ENCODE peak calls at places on chromosomes 12 and 14, in nine cellular contexts. One of them, this sample, is unnamed.

GRCh38 chr12:85920324-85920947 is 46.3 kb downstream of the NTS start:
- DNase-seq in testis: no peak
- DNase-seq in transverse colon: no peak
- DNase-seq in A549: no peak
- DNase-seq in NB4: peak
- DNase-seq in tibial nerve: no peak
- DNase-seq in H54: no peak
- DNase-seq in IMR-90: peak
- DNase-seq in sigmoid colon: no peak
- DNase-seq in this sample: peak

GRCh38 chr14:20194101-20194500 is 3.4 kb downstream of the OR11G2 start:
- DNase-seq in testis: no peak
- DNase-seq in transverse colon: no peak
- DNase-seq in A549: no peak
- DNase-seq in NB4: no peak
- DNase-seq in tibial nerve: no peak
- DNase-seq in H54: no peak
- DNase-seq in IMR-90: no peak
- DNase-seq in sigmoid colon: no peak
- DNase-seq in this sample: no peak

GRCh38 chr12:89493650-89494302 is 30.8 kb downstream of the GALNT4 start:
- DNase-seq in testis: no peak
- DNase-seq in transverse colon: peak
- DNase-seq in A549: no peak
- DNase-seq in NB4: no peak
- DNase-seq in tibial nerve: no peak
- DNase-seq in H54: no peak
- DNase-seq in IMR-90: no peak
- DNase-seq in sigmoid colon: no peak
- DNase-seq in this sample: peak

GRCh38 chr12:119802472-119802871 is 74.6 kb downstream of the CIT start:
- DNase-seq in testis: peak
- DNase-seq in transverse colon: peak
- DNase-seq in A549: no peak
- DNase-seq in NB4: no peak
- DNase-seq in tibial nerve: peak
- DNase-seq in H54: no peak
- DNase-seq in IMR-90: peak
- DNase-seq in sigmoid colon: peak
- DNase-seq in this sample: no peak

GRCh38 chr14:24868389-24868788 is 181.6 kb downstream of the STXBP6 start:
- DNase-seq in testis: no peak
- DNase-seq in transverse colon: no peak
- DNase-seq in A549: no peak
- DNase-seq in NB4: no peak
- DNase-seq in tibial nerve: no peak
- DNase-seq in H54: no peak
- DNase-seq in IMR-90: no peak
- DNase-seq in sigmoid colon: no peak
- DNase-seq in this sample: no peak

GRCh38 chr12:14948672-14949071 is 10.3 kb upstream of the ERP27 start:
- DNase-seq in testis: peak
- DNase-seq in transverse colon: peak
- DNase-seq in A549: no peak
- DNase-seq in NB4: peak
- DNase-seq in tibial nerve: peak
- DNase-seq in H54: no peak
- DNase-seq in IMR-90: peak
- DNase-seq in sigmoid colon: no peak
- DNase-seq in this sample: peak

GRCh38 chr14:80609055-80609454 is 332.5 kb downstream of the CEP128 start:
- DNase-seq in testis: no peak
- DNase-seq in transverse colon: no peak
- DNase-seq in A549: no peak
- DNase-seq in NB4: no peak
- DNase-seq in tibial nerve: no peak
- DNase-seq in H54: no peak
- DNase-seq in IMR-90: no peak
- DNase-seq in sigmoid colon: no peak
- DNase-seq in this sample: no peak

GRCh38 chr14:34665785-34666425 is 36.0 kb upstream of the SNX6 start:
- DNase-seq in testis: peak
- DNase-seq in transverse colon: peak
- DNase-seq in A549: no peak
- DNase-seq in NB4: peak
- DNase-seq in tibial nerve: peak
- DNase-seq in H54: peak
- DNase-seq in IMR-90: peak
- DNase-seq in sigmoid colon: no peak
- DNase-seq in this sample: no peak

GRCh38 chr14:50829472-50830043 is 1.4 kb downstream of the NIN start:
- DNase-seq in testis: no peak
- DNase-seq in transverse colon: no peak
- DNase-seq in A549: no peak
- DNase-seq in NB4: no peak
- DNase-seq in tibial nerve: no peak
- DNase-seq in H54: no peak
- DNase-seq in IMR-90: no peak
- DNase-seq in sigmoid colon: no peak
- DNase-seq in this sample: no peak

GRCh38 chr14:50828738-50829471 is 2.1 kb downstream of the NIN start:
- DNase-seq in testis: no peak
- DNase-seq in transverse colon: no peak
- DNase-seq in A549: no peak
- DNase-seq in NB4: no peak
- DNase-seq in tibial nerve: no peak
- DNase-seq in H54: no peak
- DNase-seq in IMR-90: no peak
- DNase-seq in sigmoid colon: no peak
- DNase-seq in this sample: no peak

GRCh38 chr14:50830932-50831703 is at the start of gene NIN:
- DNase-seq in testis: peak
- DNase-seq in transverse colon: peak
- DNase-seq in A549: peak
- DNase-seq in NB4: peak
- DNase-seq in tibial nerve: peak
- DNase-seq in H54: peak
- DNase-seq in IMR-90: peak
- DNase-seq in sigmoid colon: peak
- DNase-seq in this sample: peak

GRCh38 chr14:50831704-50832130 is 755 bp upstream of the NIN start:
- DNase-seq in testis: no peak
- DNase-seq in transverse colon: no peak
- DNase-seq in A549: no peak
- DNase-seq in NB4: no peak
- DNase-seq in tibial nerve: no peak
- DNase-seq in H54: no peak
- DNase-seq in IMR-90: no peak
- DNase-seq in sigmoid colon: no peak
- DNase-seq in this sample: no peak

DNA sequence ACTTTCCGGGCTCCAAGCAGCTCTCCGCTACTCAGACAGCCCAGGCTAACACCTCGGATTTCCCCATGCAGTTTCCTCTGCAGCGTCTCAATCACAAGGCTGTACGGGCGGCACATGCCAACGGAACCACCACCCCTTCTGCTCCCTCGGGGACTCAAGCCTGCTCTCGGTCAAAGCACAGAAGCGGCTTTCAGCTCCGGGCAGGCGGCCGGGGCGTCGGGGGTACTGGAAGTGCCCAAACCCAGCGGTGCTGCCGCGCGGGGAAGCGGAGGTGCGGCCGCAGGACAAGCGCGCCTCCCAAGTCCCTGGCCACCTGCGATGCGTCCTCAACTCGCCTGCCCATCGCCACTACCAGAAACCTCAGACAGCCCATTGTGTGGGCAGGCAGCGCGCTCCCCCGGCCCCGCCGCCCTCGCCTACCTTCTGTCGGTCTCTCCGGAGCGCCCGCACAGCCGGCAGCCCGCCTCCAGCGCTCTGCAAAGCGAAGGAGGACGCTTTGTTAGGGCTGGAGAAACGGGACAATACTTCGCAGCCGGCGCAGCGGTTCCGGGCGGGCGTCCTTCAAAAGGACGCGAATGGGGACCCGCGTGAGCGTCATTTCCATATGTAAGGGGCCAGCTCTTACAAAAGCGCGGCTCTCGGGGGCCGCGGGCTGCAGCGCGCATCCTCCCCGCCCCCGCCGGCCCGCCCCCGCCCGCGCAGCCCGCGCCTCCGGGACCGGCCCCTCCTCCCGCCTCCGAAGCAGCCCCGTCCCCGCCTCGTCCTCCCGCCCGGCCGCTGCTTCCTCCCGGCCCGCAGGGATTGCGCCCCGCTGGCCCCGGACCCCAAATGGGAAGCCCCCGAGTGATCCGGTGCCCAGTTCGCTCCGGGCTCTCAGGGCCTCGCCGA is 674 bp downstream of the NIN start:
- DNase-seq in testis: peak
- DNase-seq in transverse colon: peak
- DNase-seq in A549: peak
- DNase-seq in NB4: peak
- DNase-seq in tibial nerve: peak
- DNase-seq in H54: peak
- DNase-seq in IMR-90: peak
- DNase-seq in sigmoid colon: peak
- DNase-seq in this sample: peak
- TF ChIP-seq POLR2A in testis: no peak
- TF ChIP-seq POLR2A in transverse colon: no peak
- TF ChIP-seq POLR2A in A549: no peak
- TF ChIP-seq POLR2A in NB4: no peak
- TF ChIP-seq POLR2A in tibial nerve: no peak
- TF ChIP-seq POLR2A in H54: no peak
- TF ChIP-seq POLR2A in IMR-90: no peak
- TF ChIP-seq POLR2A in sigmoid colon: no peak
- TF ChIP-seq POLR2A in this sample: no peak

GRCh38 chr12:50087159-50087558 is 2.0 kb downstream of the SMARCD1 start:
- DNase-seq in testis: no peak
- DNase-seq in transverse colon: no peak
- DNase-seq in A549: no peak
- DNase-seq in NB4: no peak
- DNase-seq in tibial nerve: no peak
- DNase-seq in H54: no peak
- DNase-seq in IMR-90: no peak
- DNase-seq in sigmoid colon: no peak
- DNase-seq in this sample: no peak

GRCh38 chr12:50085615-50085928 is 430 bp downstream of the SMARCD1 start:
- DNase-seq in testis: no peak
- DNase-seq in transverse colon: no peak
- DNase-seq in A549: no peak
- DNase-seq in NB4: no peak
- DNase-seq in tibial nerve: no peak
- DNase-seq in H54: no peak
- DNase-seq in IMR-90: no peak
- DNase-seq in sigmoid colon: no peak
- DNase-seq in this sample: no peak

GRCh38 chr12:50086148-50086547 is 1.0 kb downstream of the SMARCD1 start:
- DNase-seq in testis: no peak
- DNase-seq in transverse colon: no peak
- DNase-seq in A549: no peak
- DNase-seq in NB4: no peak
- DNase-seq in tibial nerve: no peak
- DNase-seq in H54: no peak
- DNase-seq in IMR-90: no peak
- DNase-seq in sigmoid colon: no peak
- DNase-seq in this sample: no peak

GRCh38 chr12:50083301-50083700 is 1.8 kb upstream of the SMARCD1 start:
- DNase-seq in testis: no peak
- DNase-seq in transverse colon: no peak
- DNase-seq in A549: no peak
- DNase-seq in NB4: no peak
- DNase-seq in tibial nerve: no peak
- DNase-seq in H54: no peak
- DNase-seq in IMR-90: no peak
- DNase-seq in sigmoid colon: no peak
- DNase-seq in this sample: no peak

GRCh38 chr12:50084775-50085614 is at the start of gene SMARCD1:
- DNase-seq in testis: peak
- DNase-seq in transverse colon: peak
- DNase-seq in A549: peak
- DNase-seq in NB4: peak
- DNase-seq in tibial nerve: peak
- DNase-seq in H54: peak
- DNase-seq in IMR-90: peak
- DNase-seq in sigmoid colon: peak
- DNase-seq in this sample: peak
- TF ChIP-seq POLR2A in testis: no peak
- TF ChIP-seq POLR2A in transverse colon: peak
- TF ChIP-seq POLR2A in A549: peak
- TF ChIP-seq POLR2A in NB4: peak
- TF ChIP-seq POLR2A in tibial nerve: peak
- TF ChIP-seq POLR2A in H54: peak
- TF ChIP-seq POLR2A in IMR-90: peak
- TF ChIP-seq POLR2A in sigmoid colon: no peak
- TF ChIP-seq POLR2A in this sample: peak

DNA sequence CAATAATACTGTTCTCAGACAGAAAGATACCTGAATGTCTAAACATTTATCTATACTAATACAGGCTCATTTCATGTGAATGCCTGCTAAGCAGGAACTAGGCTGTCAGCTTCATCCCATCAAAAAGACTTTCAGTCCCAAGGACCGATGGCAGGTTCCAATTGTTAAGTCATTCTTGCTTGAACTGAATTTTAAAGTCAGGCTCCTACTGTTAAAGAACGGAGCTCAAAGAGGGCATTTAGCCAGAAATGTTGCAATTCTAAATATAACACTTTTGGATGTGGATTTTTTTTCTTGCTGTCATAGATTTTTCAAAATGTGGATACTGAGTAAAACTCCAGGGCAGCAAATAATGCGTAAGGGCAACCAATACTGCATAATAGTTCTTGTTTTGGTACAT is 38.5 kb upstream of the DBX2 start:
- DNase-seq in testis: no peak
- DNase-seq in transverse colon: no peak
- DNase-seq in A549: no peak
- DNase-seq in NB4: no peak
- DNase-seq in tibial nerve: no peak
- DNase-seq in H54: no peak
- DNase-seq in IMR-90: no peak
- DNase-seq in sigmoid colon: no peak
- DNase-seq in this sample: no peak
- TF ChIP-seq POLR2A in testis: no peak
- TF ChIP-seq POLR2A in transverse colon: no peak
- TF ChIP-seq POLR2A in A549: no peak
- TF ChIP-seq POLR2A in NB4: no peak
- TF ChIP-seq POLR2A in tibial nerve: no peak
- TF ChIP-seq POLR2A in H54: no peak
- TF ChIP-seq POLR2A in IMR-90: no peak
- TF ChIP-seq POLR2A in sigmoid colon: no peak
- TF ChIP-seq POLR2A in this sample: no peak

GRCh38 chr14:59920378-59920683 is 387 bp downstream of the LRRC9 start:
- DNase-seq in testis: no peak
- DNase-seq in transverse colon: peak
- DNase-seq in A549: no peak
- DNase-seq in NB4: no peak
- DNase-seq in tibial nerve: no peak
- DNase-seq in H54: no peak
- DNase-seq in IMR-90: no peak
- DNase-seq in sigmoid colon: no peak
- DNase-seq in this sample: no peak

GRCh38 chr14:59918824-59919581 is 941 bp upstream of the LRRC9 start:
- DNase-seq in testis: peak
- DNase-seq in transverse colon: peak
- DNase-seq in A549: peak
- DNase-seq in NB4: peak
- DNase-seq in tibial nerve: peak
- DNase-seq in H54: peak
- DNase-seq in IMR-90: peak
- DNase-seq in sigmoid colon: no peak
- DNase-seq in this sample: peak

GRCh38 chr14:59919582-59920377 is at the start of gene LRRC9:
- DNase-seq in testis: peak
- DNase-seq in transverse colon: peak
- DNase-seq in A549: no peak
- DNase-seq in NB4: peak
- DNase-seq in tibial nerve: no peak
- DNase-seq in H54: no peak
- DNase-seq in IMR-90: no peak
- DNase-seq in sigmoid colon: no peak
- DNase-seq in this sample: no peak
- TF ChIP-seq POLR2A in testis: no peak
- TF ChIP-seq POLR2A in transverse colon: no peak
- TF ChIP-seq POLR2A in A549: no peak
- TF ChIP-seq POLR2A in NB4: no peak
- TF ChIP-seq POLR2A in tibial nerve: no peak
- TF ChIP-seq POLR2A in H54: no peak
- TF ChIP-seq POLR2A in IMR-90: no peak
- TF ChIP-seq POLR2A in sigmoid colon: no peak
- TF ChIP-seq POLR2A in this sample: no peak

This sample was measured in erythroblast.